ENCODE peak calls at places on chromosomes 2 and 18, in ten cellular contexts. M is cardiac muscle cell, L is thoracic aorta, J is IMR-90, G is ovary, T is DND-41, H is A549, C is HCT116, R is RWPE1, Z is pancreas. W is an unnamed sample.

GRCh38 chr18:5601188-5601624 is 57.4 kb upstream of the EPB41L3 start:
- DNase-seq in M (no peak), T (no peak), J (no peak), Z (no peak), C (no peak), H (no peak), R (no peak), L (no peak), G (no peak), W (no peak)

GRCh38 chr2:203498161-203498560 is 36.9 kb downstream of the RAPH1 start:
- DNase-seq in R (peak; percentile 84), T (no peak), G (no peak), M (peak; percentile 84), C (peak; percentile 76), J (peak; percentile 89), H (peak; percentile 47), Z (no peak), L (no peak), W (no peak)

GRCh38 chr18:58535340-58536186 is 93.3 kb downstream of the ALPK2 start:
- DNase-seq in H (no peak), M (peak; percentile 29), Z (no peak), G (no peak), T (no peak), L (no peak), J (peak; percentile 22), R (no peak), C (no peak), W (no peak)

GRCh38 chr2:40093036-40093673 is 314.1 kb upstream of the THUMPD2 start:
- DNase-seq in Z (no peak), L (no peak), T (no peak), J (peak; percentile 54), G (no peak), H (no peak), M (peak; percentile 72), R (no peak), C (no peak), W (no peak)

GRCh38 chr2:238821391-238821790 is 26.5 kb upstream of the TWIST2 start:
- DNase-seq in T (no peak), Z (no peak), R (no peak), J (peak; percentile 39), H (no peak), G (no peak), L (no peak), C (no peak), M (peak; percentile 56), W (no peak)

GRCh38 chr2:101752708-101753107 is 55.2 kb downstream of the MAP4K4 start:
- DNase-seq in L (peak; percentile 15), G (no peak), H (no peak), J (no peak), C (no peak), T (no peak), R (no peak), Z (no peak), M (no peak), W (peak; percentile 85)

GRCh38 chr2:178448968-178449661 is 1.9 kb downstream of the PRKRA start:
- DNase-seq in R (no peak), T (no peak), J (no peak), M (peak; percentile 2), Z (no peak), C (no peak), G (no peak), H (no peak), L (no peak), W (no peak)

GRCh38 chr2:40430741-40431599 is 20.9 kb downstream of the SLC8A1 start:
- DNase-seq in H (no peak), T (no peak), R (no peak), J (no peak), C (no peak), G (no peak), M (no peak), Z (no peak), L (no peak), W (no peak)

GRCh38 chr2:202339052-202339870 is 36.9 kb upstream of the BMPR2 start:
- DNase-seq in C (no peak), Z (no peak), J (peak; percentile 66), T (no peak), L (no peak), M (peak; percentile 57), G (no peak), H (peak; percentile 5), R (peak; percentile 54), W (no peak)

GRCh38 chr2:202346180-202346579 is 29.9 kb upstream of the BMPR2 start:
- DNase-seq in R (no peak), H (no peak), M (peak; percentile 7), J (no peak), T (no peak), G (no peak), Z (no peak), L (no peak), C (no peak), W (no peak)

GRCh38 chr2:202344178-202344577 is 31.9 kb upstream of the BMPR2 start:
- DNase-seq in Z (no peak), L (no peak), M (no peak), H (no peak), J (peak; percentile 45), G (no peak), C (no peak), R (peak; percentile 58), T (no peak), W (no peak)
- TF ChIP-seq CTCF in Z (no peak), L (no peak), M (no peak), H (no peak), J (no peak), G (no peak), C (no peak), R (no peak), T (no peak), W (no peak)

DNA sequence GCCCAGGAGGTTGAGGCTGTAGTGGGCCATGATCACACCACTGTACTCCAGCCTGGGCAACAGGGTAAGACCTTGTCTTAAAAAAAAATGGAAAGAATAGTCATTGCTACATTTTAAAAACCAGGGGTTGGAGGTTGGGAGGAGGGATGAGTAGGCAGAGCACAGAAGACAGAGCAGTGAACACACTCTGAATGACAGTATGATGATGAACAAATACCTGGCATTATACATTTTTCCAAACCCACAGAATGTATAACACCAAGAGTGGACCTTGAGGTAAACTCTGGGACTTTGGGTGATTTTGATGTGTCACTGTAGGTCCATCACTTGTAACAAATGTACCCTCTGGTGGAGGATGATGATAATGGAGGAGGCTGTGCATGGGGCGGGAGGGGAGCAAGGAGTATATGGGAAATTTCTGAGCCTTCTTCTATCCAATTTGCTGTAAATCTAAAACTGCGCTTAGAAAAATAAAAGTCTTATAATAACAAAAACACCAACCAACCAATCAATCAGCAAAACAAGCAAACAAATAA is 111.4 kb upstream of the PGAP1 start:
- DNase-seq in Z (no peak), C (no peak), J (no peak), L (no peak), H (no peak), M (no peak), T (no peak), G (no peak), R (no peak), W (no peak)
- H3K27ac ChIP-seq in Z (no peak overlapping the region), C (no peak overlapping the region), J (no peak overlapping the region), L (no peak overlapping the region), H (no peak overlapping the region), M (no peak overlapping the region), T (no peak overlapping the region), G (no peak overlapping the region), R (no peak overlapping the region), W (no peak overlapping the region)

GRCh38 chr2:226151157-226151556 is 648.5 kb downstream of the IRS1 start:
- DNase-seq in G (peak; percentile 45), Z (no peak), R (no peak), C (no peak), H (no peak), T (no peak), L (no peak), M (no peak), J (peak; percentile 10), W (no peak)

GRCh38 chr2:226154610-226155009 is 645.0 kb downstream of the IRS1 start:
- DNase-seq in L (no peak), Z (no peak), T (no peak), J (no peak), H (no peak), G (no peak), C (no peak), R (no peak), M (no peak), W (no peak)

GRCh38 chr2:226155476-226155875 is 644.1 kb downstream of the IRS1 start:
- DNase-seq in R (no peak), L (no peak), C (no peak), G (no peak), T (no peak), H (no peak), M (no peak), J (no peak), Z (no peak), W (no peak)

GRCh38 chr2:226158229-226158628 is 641.4 kb downstream of the IRS1 start:
- DNase-seq in T (no peak), H (no peak), J (no peak), L (no peak), M (no peak), R (no peak), G (no peak), C (no peak), Z (no peak), W (no peak)

DNA sequence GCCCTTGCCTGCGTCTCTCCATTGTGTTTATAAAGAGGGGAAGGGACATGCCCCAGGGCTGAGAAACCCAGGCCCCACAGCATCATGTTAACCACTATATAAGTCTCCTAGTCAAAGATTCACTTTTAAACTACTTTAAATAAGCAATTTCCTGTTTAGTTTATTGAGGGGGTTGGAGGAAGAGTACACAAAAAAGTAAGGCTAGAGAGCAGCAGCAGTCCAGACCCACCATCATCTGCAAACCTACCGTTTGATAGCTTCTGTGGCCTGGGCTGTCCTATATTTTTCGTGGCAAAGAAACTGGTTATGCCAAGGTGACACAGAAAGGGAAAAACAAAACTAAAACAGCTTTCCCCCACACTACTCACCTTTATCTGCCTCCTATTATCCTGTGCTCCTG is 646.1 kb downstream of the IRS1 start:
- DNase-seq in R (no peak), L (no peak), G (no peak), T (no peak), C (no peak), J (no peak), M (no peak), H (no peak), Z (no peak), W (no peak)
- TF ChIP-seq CTCF in R (no peak), L (no peak), G (no peak), T (no peak), C (no peak), J (no peak), M (no peak), H (no peak), Z (no peak), W (no peak)

GRCh38 chr2:237517163-237517562 is 30.1 kb downstream of the MLPH start:
- DNase-seq in L (no peak), M (no peak), G (no peak), H (no peak), Z (no peak), T (no peak), J (no peak), C (no peak), R (no peak), W (no peak)

GRCh38 chr2:237515166-237515565 is 28.1 kb downstream of the MLPH start:
- DNase-seq in R (no peak), J (no peak), H (no peak), G (no peak), M (no peak), Z (no peak), T (no peak), C (no peak), L (no peak), W (no peak)

GRCh38 chr2:237514474-237515130 is 27.6 kb downstream of the MLPH start:
- DNase-seq in H (no peak), C (no peak), M (no peak), R (no peak), T (no peak), G (no peak), J (no peak), Z (no peak), L (no peak), W (no peak)

GRCh38 chr2:237513693-237514092 is 26.6 kb downstream of the MLPH start:
- DNase-seq in R (no peak), L (no peak), C (no peak), G (peak; percentile 54), Z (no peak), J (no peak), T (no peak), M (no peak), H (no peak), W (no peak)

GRCh38 chr2:237515621-237516275 is 28.7 kb downstream of the MLPH start:
- DNase-seq in J (no peak), C (no peak), H (no peak), L (no peak), R (no peak), M (no peak), Z (no peak), G (no peak), T (no peak), W (no peak)
- H3K27ac ChIP-seq in J (no peak overlapping the region), C (no peak overlapping the region), H (peak overlapping the region; percentile 49), L (no peak overlapping the region), R (no peak overlapping the region), M (peak overlapping the region; percentile 94), Z (no peak overlapping the region), G (peak overlapping the region; percentile 86), T (no peak overlapping the region), W (no peak overlapping the region)

W was measured in dorsolateral prefrontal cortex.